ENCODE peak calls at places on chromosomes 11 and 22, in five cellular contexts. One of them, this sample, is unnamed.

GRCh38 chr11:69278091-69278867 is 15.7 kb upstream of the MYEOV start:
- DNase-seq in activated CD4-positive, alpha-beta T cell treated with anti-CD3 and anti-CD28 coated beads, Interleukin-2, amount 50 U/mL, for 48 hours: no peak
- DNase-seq in gastrocnemius medialis: no peak
- DNase-seq in NCI-H1417: no peak
- DNase-seq in epithelial cell of proximal tubule: no peak
- DNase-seq in this sample: no peak

GRCh38 chr11:36002196-36002595 is 58.3 kb downstream of the LDLRAD3 start:
- DNase-seq in activated CD4-positive, alpha-beta T cell treated with anti-CD3 and anti-CD28 coated beads, Interleukin-2, amount 50 U/mL, for 48 hours: no peak
- DNase-seq in gastrocnemius medialis: peak
- DNase-seq in NCI-H1417: no peak
- DNase-seq in epithelial cell of proximal tubule: no peak
- DNase-seq in this sample: no peak

GRCh38 chr11:6315811-6316425 is 4.4 kb downstream of the CAVIN3 start:
- DNase-seq in activated CD4-positive, alpha-beta T cell treated with anti-CD3 and anti-CD28 coated beads, Interleukin-2, amount 50 U/mL, for 48 hours: peak
- DNase-seq in gastrocnemius medialis: peak
- DNase-seq in NCI-H1417: peak
- DNase-seq in epithelial cell of proximal tubule: no peak
- DNase-seq in this sample: no peak

GRCh38 chr11:64629796-64630562 is 39.0 kb downstream of the SLC22A12 start:
- DNase-seq in activated CD4-positive, alpha-beta T cell treated with anti-CD3 and anti-CD28 coated beads, Interleukin-2, amount 50 U/mL, for 48 hours: peak
- DNase-seq in gastrocnemius medialis: no peak
- DNase-seq in NCI-H1417: no peak
- DNase-seq in epithelial cell of proximal tubule: no peak
- DNase-seq in this sample: no peak

GRCh38 chr11:42465613-42466012 is 846.2 kb upstream of the API5 start:
- DNase-seq in activated CD4-positive, alpha-beta T cell treated with anti-CD3 and anti-CD28 coated beads, Interleukin-2, amount 50 U/mL, for 48 hours: no peak
- DNase-seq in gastrocnemius medialis: no peak
- DNase-seq in NCI-H1417: peak
- DNase-seq in epithelial cell of proximal tubule: no peak
- DNase-seq in this sample: no peak

GRCh38 chr22:46867106-46867505 is 104.7 kb downstream of the TBC1D22A start:
- DNase-seq in activated CD4-positive, alpha-beta T cell treated with anti-CD3 and anti-CD28 coated beads, Interleukin-2, amount 50 U/mL, for 48 hours: no peak
- DNase-seq in gastrocnemius medialis: no peak
- DNase-seq in NCI-H1417: no peak
- DNase-seq in epithelial cell of proximal tubule: no peak
- DNase-seq in this sample: no peak

GRCh38 chr11:134418119-134418840 is 6.2 kb upstream of the B3GAT1 start:
- DNase-seq in activated CD4-positive, alpha-beta T cell treated with anti-CD3 and anti-CD28 coated beads, Interleukin-2, amount 50 U/mL, for 48 hours: no peak
- DNase-seq in gastrocnemius medialis: no peak
- DNase-seq in NCI-H1417: no peak
- DNase-seq in epithelial cell of proximal tubule: no peak
- DNase-seq in this sample: no peak

GRCh38 chr22:42688914-42689275 is 31.8 kb downstream of the A4GALT start:
- DNase-seq in activated CD4-positive, alpha-beta T cell treated with anti-CD3 and anti-CD28 coated beads, Interleukin-2, amount 50 U/mL, for 48 hours: no peak
- DNase-seq in gastrocnemius medialis: no peak
- DNase-seq in NCI-H1417: no peak
- DNase-seq in epithelial cell of proximal tubule: no peak
- DNase-seq in this sample: no peak

This sample was measured in brain pericyte.